ENCODE peak calls at places on chromosome 1, in nine cellular contexts. J, Y, K, C, B, L, E, Z and D are unnamed samples.

GRCh38 chr1:115753830-115754229 is 14.7 kb downstream of the CASQ2 start:
- DNase-seq in J (no peak), Y (no peak), K (peak; percentile 74), C (no peak), B (no peak), L (no peak), E (no peak), Z (peak; percentile 26), D (no peak)

GRCh38 chr1:196355206-196355786 is 252.9 kb downstream of the KCNT2 start:
- DNase-seq in J (peak; percentile 24), Y (no peak), K (no peak), C (peak; percentile 8), B (no peak), L (no peak), E (no peak), Z (no peak), D (no peak)

GRCh38 chr1:170619167-170620030 is 44.5 kb upstream of the PRRX1 start:
- DNase-seq in J (peak; percentile 45), Y (no peak), K (no peak), C (peak; percentile 25), B (no peak), L (no peak), E (no peak), Z (no peak), D (no peak)

GRCh38 chr1:155320661-155321576 is at the start of gene RUSC1:
- DNase-seq in J (peak; percentile 58), Y (peak; percentile 87), K (peak; percentile 88), C (no peak), B (peak; percentile 92), L (peak; percentile 74), E (peak; percentile 89), Z (peak; percentile 82), D (peak; percentile 90)

GRCh38 chr1:203441811-203442210 is 33.8 kb upstream of the PRELP start:
- DNase-seq in J (no peak), Y (no peak), K (no peak), C (no peak), B (no peak), L (no peak), E (no peak), Z (no peak), D (no peak)

GRCh38 chr1:34642679-34643078 is 112.2 kb upstream of the GJB5 start:
- DNase-seq in J (no peak), Y (no peak), K (no peak), C (no peak), B (no peak), L (no peak), E (no peak), Z (no peak), D (peak; percentile 42)

GRCh38 chr1:227190321-227190720 is 128.0 kb downstream of the CDC42BPA start:
- DNase-seq in J (no peak), Y (no peak), K (no peak), C (no peak), B (no peak), L (no peak), E (no peak), Z (no peak), D (no peak)

GRCh38 chr1:78045850-78046778 is at the start of gene GIPC2:
- DNase-seq in J (peak; percentile 43), Y (peak; percentile 64), K (peak; percentile 73), C (peak; percentile 29), B (peak; percentile 66), L (peak; percentile 34), E (no peak), Z (no peak), D (peak; percentile 65)

GRCh38 chr1:186792870-186793581 is 35.7 kb upstream of the PLA2G4A start:
- DNase-seq in J (peak; percentile 81), Y (no peak), K (no peak), C (peak; percentile 81), B (no peak), L (no peak), E (no peak), Z (no peak), D (no peak)

GRCh38 chr1:28417441-28418277 is 48.1 kb downstream of the PHACTR4 start:
- DNase-seq in J (peak; percentile 71), Y (no peak), K (no peak), C (peak; percentile 60), B (no peak), L (no peak), E (no peak), Z (no peak), D (no peak)

GRCh38 chr1:205228052-205228451 is 306 bp downstream of the TMCC2 start:
- DNase-seq in J (no peak), Y (no peak), K (peak; percentile 63), C (no peak), B (peak; percentile 62), L (peak; percentile 8), E (no peak), Z (no peak), D (no peak)

DNA sequence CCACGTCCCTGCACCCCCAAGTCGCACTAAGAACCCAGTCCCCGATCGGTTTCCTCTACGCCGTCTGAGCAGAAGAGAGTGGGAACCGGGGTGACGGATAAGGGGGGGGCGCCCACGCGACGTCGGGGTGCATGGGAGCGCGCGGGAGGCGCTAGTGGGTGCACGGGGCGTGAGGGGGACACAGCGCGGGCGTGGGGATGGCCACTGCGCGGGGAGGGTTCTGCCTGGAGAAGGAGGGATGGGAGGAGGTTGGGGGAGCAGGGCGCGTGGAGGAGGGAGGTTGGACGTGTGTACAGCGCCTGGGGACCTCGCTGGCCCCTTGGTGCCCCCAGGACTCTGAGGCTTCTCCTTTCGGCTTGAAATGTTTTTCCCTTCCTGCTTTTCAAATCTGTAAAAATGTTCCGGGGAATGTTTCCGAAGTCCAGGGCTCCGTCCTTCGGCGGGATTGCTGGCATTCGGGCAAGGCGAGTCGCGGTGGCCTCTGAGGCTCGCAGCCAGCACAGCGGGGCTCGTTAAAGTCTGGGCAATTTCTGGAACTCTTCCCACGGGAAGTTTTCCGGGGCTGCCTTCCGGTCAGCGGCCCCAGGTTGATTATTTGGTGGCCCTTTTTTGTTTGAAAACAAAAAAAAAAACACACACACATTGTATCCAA is 13.1 kb downstream of the RNF220 start:
- DNase-seq in J (no peak), Y (no peak), K (no peak), C (no peak), B (no peak), L (no peak), E (no peak), Z (no peak), D (peak; percentile 67)
- H3K4me3 ChIP-seq in J (no peak overlapping the region), Y (no peak overlapping the region), K (peak overlapping the region; percentile 56), C (no peak overlapping the region), B (peak overlapping the region; percentile 25), L (no peak overlapping the region), E (peak overlapping the region; percentile 40), Z (peak overlapping the region; percentile 2), D (peak overlapping the region; percentile 47)

GRCh38 chr1:3124246-3124645 is 55.2 kb downstream of the PRDM16 start:
- DNase-seq in J (no peak), Y (no peak), K (no peak), C (no peak), B (no peak), L (no peak), E (no peak), Z (no peak), D (no peak)
- H3K4me1 ChIP-seq in J (no peaks in the 10 kb centered on the region), Y (no peaks in the 10 kb centered on the region), K (peaks cover 17% of the 10 kb centered on the region), C (peaks cover 21% of the 10 kb centered on the region), B (peaks cover 51% of the 10 kb centered on the region), L (no peaks in the 10 kb centered on the region), E (no peaks in the 10 kb centered on the region), Z (peaks cover 100% of the 10 kb centered on the region), D (peaks cover 77% of the 10 kb centered on the region)

GRCh38 chr1:150288822-150289221 is 4.8 kb upstream of the MRPS21 start:
- DNase-seq in J (no peak), Y (no peak), K (no peak), C (no peak), B (no peak), L (no peak), E (no peak), Z (no peak), D (no peak)
- H3K27ac ChIP-seq in J (no peak overlapping the region), Y (no peak overlapping the region), K (no peak overlapping the region), C (no peak overlapping the region), B (no peak overlapping the region), L (no peak overlapping the region), E (no peak overlapping the region), Z (no peak overlapping the region), D (no peak overlapping the region)

GRCh38 chr1:247111636-247112478 is 7.7 kb upstream of the ZNF669 start:
- DNase-seq in J (peak; percentile 63), Y (peak; percentile 69), K (peak; percentile 87), C (peak; percentile 36), B (peak; percentile 79), L (no peak), E (peak; percentile 78), Z (peak; percentile 63), D (peak; percentile 69)

GRCh38 chr1:247113733-247114271 is 9.6 kb upstream of the ZNF669 start:
- DNase-seq in J (no peak), Y (no peak), K (no peak), C (no peak), B (no peak), L (no peak), E (no peak), Z (no peak), D (no peak)

GRCh38 chr1:247111259-247111635 is 7.1 kb upstream of the ZNF669 start:
- DNase-seq in J (no peak), Y (no peak), K (no peak), C (no peak), B (no peak), L (no peak), E (no peak), Z (no peak), D (peak; percentile 65)

GRCh38 chr1:247113094-247113497 is 8.9 kb upstream of the ZNF669 start:
- DNase-seq in J (peak; percentile 58), Y (no peak), K (no peak), C (peak; percentile 43), B (no peak), L (no peak), E (no peak), Z (no peak), D (no peak)

DNA sequence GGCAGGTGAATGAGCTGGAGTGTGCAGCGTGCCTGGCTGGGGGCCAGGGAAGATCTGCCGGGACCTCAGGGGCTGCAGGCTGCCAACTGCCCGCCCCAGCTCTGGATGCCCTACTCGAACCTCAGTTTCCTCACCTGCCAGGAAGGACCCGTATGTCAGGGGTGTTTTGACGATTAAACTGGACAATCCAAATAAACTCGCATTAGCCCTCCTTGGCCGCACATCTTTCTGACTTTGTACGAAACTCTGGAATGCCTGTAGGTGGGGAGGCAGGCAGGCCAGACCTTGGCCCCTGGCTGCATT is 8.3 kb upstream of the ZNF669 start:
- DNase-seq in J (no peak), Y (no peak), K (no peak), C (no peak), B (no peak), L (no peak), E (no peak), Z (no peak), D (no peak)
- H3K4me3 ChIP-seq in J (no peak overlapping the region), Y (peak overlapping the region; percentile 84), K (peak overlapping the region; percentile 89), C (peak overlapping the region; percentile 58), B (peak overlapping the region; percentile 88), L (no peak overlapping the region), E (peak overlapping the region; percentile 79), Z (peak overlapping the region; percentile 74), D (peak overlapping the region; percentile 61)

DNA sequence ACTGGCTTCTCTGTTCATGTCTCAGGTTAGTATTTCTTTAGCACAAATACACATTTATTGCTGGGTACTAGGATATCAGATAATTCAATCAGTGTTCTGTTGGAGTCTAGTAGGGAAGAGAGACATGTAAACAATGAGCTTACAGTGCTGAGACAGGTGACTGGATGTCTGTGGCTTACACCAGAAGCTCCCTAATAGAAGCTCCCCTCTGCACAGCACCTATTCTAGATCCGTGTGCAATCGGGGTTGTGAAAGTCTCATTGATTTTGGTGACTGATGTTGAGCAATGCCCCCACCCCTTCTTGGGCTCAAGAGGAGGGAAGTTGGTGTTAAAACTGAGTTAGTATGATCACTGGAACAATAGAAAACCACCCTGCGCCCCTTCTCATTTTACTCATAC is 279.2 kb downstream of the RPS6KC1 start:
- DNase-seq in J (no peak), Y (no peak), K (no peak), C (no peak), B (no peak), L (no peak), E (no peak), Z (no peak), D (no peak)
- H3K4me1 ChIP-seq in J (no peaks in the 10 kb centered on the region), Y (no peaks in the 10 kb centered on the region), K (no peaks in the 10 kb centered on the region), C (peaks cover 19% of the 10 kb centered on the region), B (no peaks in the 10 kb centered on the region), L (no peaks in the 10 kb centered on the region), E (peaks cover 10% of the 10 kb centered on the region), Z (no peaks in the 10 kb centered on the region), D (peaks cover 25% of the 10 kb centered on the region)